ENCODE peak calls at places on chromosomes 11 and 22, in nine cellular contexts. O is GM12891, K is HCT116, M is tibial nerve, J is prostate gland, I is A549, G is ovary, L is IMR-90, U is NB4. C is an unnamed sample.

GRCh38 chr11:68398870-68399865 is 61.4 kb upstream of the PPP6R3 start:
- DNase-seq in U (no peak), O (no peak), I (no peak), G (peak), K (no peak), L (no peak), M (peak), J (peak), C (no peak)

GRCh38 chr11:35087648-35088047 is 51.3 kb upstream of the CD44 start:
- DNase-seq in J (no peak), G (no peak), I (no peak), O (no peak), L (peak), M (no peak), K (no peak), U (peak), C (no peak)

GRCh38 chr11:3196161-3197043 is 22.2 kb downstream of the MRGPRG start:
- DNase-seq in K (no peak), O (no peak), I (no peak), M (no peak), U (no peak), L (no peak), J (no peak), G (no peak), C (no peak)

GRCh38 chr11:44539971-44540370 is 25.5 kb upstream of the CD82 start:
- DNase-seq in I (no peak), J (no peak), G (no peak), U (no peak), L (no peak), M (no peak), K (no peak), O (no peak), C (no peak)

GRCh38 chr11:113553905-113554304 is 78.7 kb upstream of the DRD2 start:
- DNase-seq in I (no peak), K (no peak), M (no peak), J (no peak), U (peak), G (no peak), O (no peak), L (no peak), C (no peak)

GRCh38 chr11:118658372-118659313 is 20.8 kb downstream of the TREH start:
- DNase-seq in M (no peak), G (peak), U (peak), L (no peak), I (no peak), O (no peak), J (no peak), K (no peak), C (no peak)

GRCh38 chr11:70863186-70863585 is 389.2 kb downstream of the SHANK2 start:
- DNase-seq in I (no peak), J (no peak), G (no peak), K (no peak), U (no peak), M (no peak), O (no peak), L (no peak), C (no peak)

GRCh38 chr11:60165946-60166345 is 16.9 kb downstream of the MS4A6A start:
- DNase-seq in U (no peak), G (no peak), M (no peak), I (no peak), K (no peak), J (no peak), L (no peak), O (no peak), C (no peak)

GRCh38 chr11:45233121-45233803 is 52.9 kb downstream of the SYT13 start:
- DNase-seq in U (peak), M (peak), K (peak), I (peak), G (peak), J (peak), O (peak), L (peak), C (no peak)

GRCh38 chr11:130163346-130164220 is 4.0 kb downstream of the ST14 start:
- DNase-seq in J (no peak), I (no peak), M (no peak), L (no peak), G (no peak), O (no peak), K (no peak), U (peak), C (no peak)

GRCh38 chr11:57751676-57752253 is at the start of gene BTBD18:
- DNase-seq in I (peak), G (no peak), L (peak), M (no peak), U (peak), O (no peak), K (no peak), J (peak), C (no peak)

GRCh38 chr11:15053201-15053685 is 20.1 kb upstream of the CALCB start:
- DNase-seq in G (no peak), L (no peak), I (no peak), O (no peak), U (no peak), J (no peak), K (peak), M (no peak), C (no peak)

GRCh38 chr11:108199446-108200321 is 22.8 kb downstream of the NPAT start:
- DNase-seq in J (no peak), M (no peak), U (peak), I (no peak), O (no peak), G (no peak), L (peak), K (no peak), C (no peak)

GRCh38 chr11:78256962-78257361 is 68.2 kb downstream of the USP35 start:
- DNase-seq in G (peak), L (peak), J (no peak), I (no peak), O (no peak), U (peak), M (peak), K (no peak), C (peak)

GRCh38 chr11:44920451-44920850 is 30.2 kb downstream of the TP53I11 start:
- DNase-seq in U (no peak), K (no peak), M (no peak), I (no peak), L (no peak), J (no peak), O (no peak), G (no peak), C (no peak)

GRCh38 chr11:73203790-73204189 is 14.3 kb upstream of the P2RY2 start:
- DNase-seq in U (peak), G (no peak), J (no peak), L (no peak), K (no peak), O (no peak), I (no peak), M (no peak), C (no peak)

GRCh38 chr11:83159901-83160865 is 3.3 kb downstream of the PCF11 start:
- DNase-seq in I (no peak), L (peak), J (peak), M (no peak), G (no peak), K (no peak), U (peak), O (no peak), C (peak)

GRCh38 chr11:32435511-32435946 is at the start of gene WT1:
- DNase-seq in G (peak), U (peak), K (no peak), J (no peak), I (peak), M (no peak), O (no peak), L (no peak), C (no peak)

GRCh38 chr11:8693555-8693954 is 11.0 kb downstream of the RPL27A start:
- DNase-seq in O (no peak), M (no peak), K (no peak), L (no peak), U (no peak), G (no peak), I (no peak), J (no peak), C (no peak)

GRCh38 chr11:77174559-77174958 is 46.5 kb downstream of the MYO7A start:
- DNase-seq in J (no peak), K (no peak), M (no peak), O (no peak), G (no peak), U (no peak), L (no peak), I (no peak), C (no peak)

GRCh38 chr11:7672276-7672959 is 882 bp downstream of the CYB5R2 start:
- DNase-seq in L (no peak), J (no peak), I (no peak), K (no peak), M (no peak), O (no peak), G (peak), U (no peak), C (no peak)

GRCh38 chr22:29998627-29999026 is 81.6 kb upstream of the HORMAD2 start:
- DNase-seq in J (no peak), U (peak), I (no peak), O (no peak), G (no peak), K (no peak), M (no peak), L (no peak), C (no peak)

GRCh38 chr22:29154364-29155048 is 51.2 kb upstream of the EMID1 start:
- DNase-seq in J (peak), O (peak), U (peak), M (no peak), L (peak), I (peak), K (peak), G (peak), C (peak)

GRCh38 chr11:81000334-81001100 is 1559.7 kb upstream of the TENM4 start:
- DNase-seq in U (no peak), M (no peak), L (no peak), I (no peak), G (no peak), J (no peak), K (no peak), O (no peak), C (no peak)

GRCh38 chr22:42320463-42321416 is 50.3 kb upstream of the TCF20 start:
- DNase-seq in K (no peak), I (no peak), J (no peak), O (no peak), U (no peak), G (no peak), M (no peak), L (no peak), C (no peak)

GRCh38 chr11:30914143-30914762 is 328.1 kb upstream of the MPPED2 start:
- DNase-seq in K (peak), M (no peak), J (peak), U (peak), L (peak), G (peak), O (no peak), I (peak), C (peak)

GRCh38 chr11:74330065-74330858 is 18.8 kb upstream of the P4HA3 start:
- DNase-seq in O (no peak), L (peak), K (no peak), I (no peak), U (no peak), M (no peak), G (no peak), J (no peak), C (no peak)

GRCh38 chr22:22930222-22930497 is 42.5 kb downstream of the IGLL5 start:
- DNase-seq in L (no peak), G (no peak), O (no peak), M (no peak), I (no peak), K (no peak), U (no peak), J (no peak), C (no peak)
- TF ChIP-seq POLR2A in L (no peak), G (no peak), O (no peak), M (no peak), I (no peak), K (no peak), U (no peak), J (no peak), C (no peak)

DNA sequence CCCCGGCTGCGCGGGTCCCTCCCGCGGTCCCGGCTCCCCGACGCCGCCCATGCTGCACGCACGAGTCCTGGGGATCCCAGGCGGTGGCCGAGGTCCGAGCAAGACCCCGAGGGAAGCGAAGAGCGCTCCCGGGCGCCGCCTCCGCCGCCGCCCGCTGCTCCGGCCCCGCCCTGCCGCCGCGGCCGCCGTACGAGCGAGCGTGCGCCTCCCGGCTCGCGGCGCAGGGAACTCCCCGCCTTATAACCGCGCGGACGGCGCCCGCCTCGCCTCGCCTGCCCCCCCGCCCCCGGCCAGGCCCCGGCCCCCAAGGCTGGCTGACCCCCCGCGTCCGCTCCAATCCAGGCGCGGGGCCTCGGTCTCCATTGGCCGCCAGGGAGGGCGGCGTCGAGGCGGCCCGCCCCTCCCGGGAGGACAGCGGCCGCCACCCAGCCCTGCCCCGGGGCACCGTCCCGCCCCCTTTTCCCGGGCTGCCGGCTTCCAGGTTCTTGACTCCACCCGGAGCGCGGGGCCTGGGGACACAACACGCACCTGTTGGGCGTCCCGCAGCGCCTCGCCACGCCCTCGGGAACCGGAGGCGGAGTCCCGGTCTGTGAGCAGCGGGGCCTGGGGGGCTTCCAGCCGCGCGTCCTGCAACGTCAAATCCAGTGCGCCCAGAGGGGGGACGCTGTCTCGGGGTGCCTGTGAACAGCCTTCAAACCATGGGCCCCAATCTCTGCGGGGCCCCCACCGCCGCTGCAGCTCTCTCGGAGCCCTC is at the start of gene FADS3:
- DNase-seq in L (peak), I (peak), M (peak), K (peak), G (peak), J (peak), U (peak), O (peak), C (peak)
- TF ChIP-seq POLR2A in L (peak), I (peak), M (peak), K (no peak), G (peak), J (peak), U (peak), O (no peak), C (no peak)

GRCh38 chr22:44278234-44279058 is 34.3 kb downstream of the SHISAL1 start:
- DNase-seq in L (no peak), M (no peak), K (no peak), J (no peak), I (no peak), U (no peak), O (no peak), G (no peak), C (no peak)

GRCh38 chr22:44279059-44279340 is 33.8 kb downstream of the SHISAL1 start:
- DNase-seq in U (no peak), L (no peak), O (no peak), M (no peak), I (no peak), G (no peak), K (no peak), J (no peak), C (no peak)

GRCh38 chr22:44281706-44282637 is 30.8 kb downstream of the SHISAL1 start:
- DNase-seq in J (no peak), O (no peak), U (no peak), K (no peak), G (no peak), L (no peak), I (no peak), M (no peak), C (no peak)

GRCh38 chr22:44277404-44278135 is 35.2 kb downstream of the SHISAL1 start:
- DNase-seq in M (no peak), O (no peak), G (no peak), K (no peak), L (no peak), J (no peak), U (no peak), I (no peak), C (no peak)

GRCh38 chr22:44280665-44281188 is 32.0 kb downstream of the SHISAL1 start:
- DNase-seq in U (no peak), I (no peak), K (no peak), M (no peak), G (no peak), L (no peak), O (no peak), J (no peak), C (no peak)
- TF ChIP-seq POLR2A in U (no peak), I (no peak), K (no peak), M (no peak), G (no peak), L (no peak), O (no peak), J (no peak), C (no peak)

GRCh38 chr22:44815099-44816070 is 63.0 kb downstream of the ARHGAP8 start:
- DNase-seq in G (no peak), M (no peak), U (no peak), O (no peak), L (no peak), I (no peak), J (no peak), K (no peak), C (no peak)
- TF ChIP-seq POLR2A in G (no peak), M (no peak), U (no peak), O (no peak), L (no peak), I (no peak), J (no peak), K (no peak), C (no peak)

DNA sequence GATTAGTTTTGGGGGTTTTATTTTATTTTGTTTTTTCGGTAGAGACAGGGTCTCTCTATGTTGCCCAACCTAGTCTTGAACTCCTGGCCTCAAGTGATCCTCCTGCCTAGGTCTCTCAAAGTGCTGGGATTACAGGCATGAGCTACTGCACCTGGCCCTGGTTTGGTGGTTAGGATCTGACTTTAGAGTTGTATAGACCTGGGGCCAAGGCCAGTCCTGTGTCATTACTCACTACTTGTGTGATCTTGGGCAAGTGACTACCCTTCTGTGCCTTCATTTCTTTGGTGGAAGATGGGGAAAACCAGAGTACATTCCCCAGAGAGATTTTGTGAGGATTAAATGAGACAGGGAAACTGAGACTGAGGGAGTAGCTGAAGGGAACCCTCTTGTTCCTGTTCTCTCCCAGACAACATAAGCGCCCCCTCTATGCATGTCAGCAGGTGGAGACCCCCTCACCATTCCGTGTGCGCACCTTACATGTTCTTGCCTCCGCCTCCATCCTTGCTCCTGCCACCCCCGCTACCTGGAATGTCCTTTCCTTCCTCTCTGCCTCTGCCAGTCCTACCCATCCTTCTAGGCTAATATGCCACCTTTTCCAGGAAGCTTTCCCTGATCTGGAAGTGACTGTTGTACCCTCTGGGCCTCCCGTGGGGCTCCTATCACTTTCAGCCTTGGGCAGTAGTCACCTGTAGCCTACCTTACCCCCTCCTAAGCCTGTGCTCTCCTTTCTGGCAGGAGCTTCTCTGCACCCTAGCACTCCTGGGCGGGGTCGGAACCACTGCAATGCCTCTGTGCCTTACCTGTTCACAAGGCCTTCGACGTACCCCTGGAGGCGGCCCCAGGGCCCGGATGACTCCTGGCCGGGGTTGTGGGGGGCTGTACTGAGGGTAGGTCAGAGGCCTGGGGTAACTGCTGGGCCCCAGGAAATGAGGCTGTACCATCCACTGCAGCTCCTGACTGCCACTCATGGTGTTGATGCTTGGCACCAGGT is 3.9 kb downstream of the FOSL1 start:
- DNase-seq in M (no peak), J (no peak), K (no peak), U (no peak), L (no peak), G (no peak), I (no peak), O (no peak), C (no peak)
- TF ChIP-seq POLR2A in M (no peak), J (no peak), K (no peak), U (no peak), L (peak), G (no peak), I (no peak), O (no peak), C (no peak)

DNA sequence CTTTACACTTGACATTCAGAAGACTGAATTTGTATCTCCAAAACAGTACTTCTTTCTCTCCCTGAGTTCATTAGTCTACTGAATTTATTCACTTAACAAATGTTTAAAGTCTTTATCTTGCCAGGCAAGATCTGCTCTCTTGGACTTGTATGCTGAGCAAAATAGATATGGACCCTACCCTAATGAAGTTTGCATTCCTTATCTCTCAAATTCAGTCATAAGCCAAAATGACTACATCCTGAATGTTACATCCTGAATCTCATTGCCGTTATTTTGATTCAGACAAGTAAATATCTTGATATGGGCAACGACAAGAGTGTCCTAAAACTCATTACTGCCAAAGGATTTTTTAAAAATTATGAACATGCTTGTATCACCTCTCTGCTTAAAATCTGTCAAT is 29.7 kb downstream of the FAR1 start:
- DNase-seq in M (no peak), G (no peak), K (no peak), J (no peak), I (no peak), L (no peak), O (no peak), U (no peak), C (no peak)
- TF ChIP-seq POLR2A in M (no peak), G (no peak), K (no peak), J (no peak), I (no peak), L (no peak), O (no peak), U (no peak), C (no peak)

DNA sequence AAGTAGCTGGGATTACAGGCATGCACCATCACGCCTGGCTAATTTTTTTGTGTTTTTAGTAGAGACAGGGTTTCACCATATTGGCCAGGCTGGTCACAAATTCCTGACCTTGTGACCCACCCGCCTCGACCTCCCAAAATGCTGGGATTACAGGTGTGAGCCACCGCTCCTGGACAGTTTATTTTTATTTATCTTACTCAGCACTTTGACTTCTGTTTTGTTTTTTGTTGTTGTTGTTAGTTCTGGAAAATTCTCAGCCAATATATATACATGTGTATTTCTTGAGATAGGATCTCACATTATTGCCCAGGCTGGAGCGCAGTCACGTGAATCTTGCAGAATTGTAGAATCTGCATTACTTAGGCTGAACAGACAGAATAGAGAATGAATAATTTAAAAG is 107.6 kb downstream of the CSTPP1 start:
- DNase-seq in K (no peak), M (no peak), O (no peak), I (no peak), J (no peak), L (no peak), U (no peak), G (no peak), C (no peak)
- TF ChIP-seq POLR2A in K (no peak), M (no peak), O (no peak), I (no peak), J (no peak), L (no peak), U (no peak), G (no peak), C (no peak)

C was measured in breast epithelium.